ENCODE peak calls at places on chromosome 22, in eight cellular contexts. Z is body of pancreas; N is bronchial epithelial cell; H is CD8-positive, alpha-beta T cell; S is thoracic aorta; A is astrocyte; V is IMR-90; B is lung. K is an unnamed sample. For H3K36me3, the result is how much of the 10 kb centered on the place peaks cover.

GRCh38 chr22:36151006-36151595 is 9.5 kb downstream of the APOL3 start:
- DNase-seq in H (no peak), V (no peak), Z (no peak), N (no peak), B (no peak), S (no peak), A (no peak), K (no peak)

GRCh38 chr22:20430641-20431519 is 6.7 kb downstream of the SCARF2 start:
- DNase-seq in A (peak), H (peak), B (no peak), S (no peak), V (no peak), N (peak), Z (peak), K (peak)

GRCh38 chr22:22408731-22409696 is 99.5 kb downstream of the ZNF280B start:
- DNase-seq in S (no peak), V (peak), N (peak), B (no peak), H (no peak), Z (peak), A (no peak), K (no peak)

GRCh38 chr22:17086750-17087149 is 1.9 kb downstream of the IL17RA start:
- DNase-seq in B (no peak), H (no peak), S (no peak), Z (no peak), N (no peak), A (no peak), V (no peak), K (no peak)

GRCh38 chr22:20571531-20572007 is 64.2 kb downstream of the MED15 start:
- DNase-seq in Z (peak), H (peak), B (no peak), V (no peak), S (no peak), N (no peak), A (no peak), K (no peak)

GRCh38 chr22:32994046-32994827 is 63.9 kb downstream of the SYN3 start:
- DNase-seq in S (no peak), A (no peak), Z (no peak), N (no peak), B (no peak), V (no peak), H (no peak), K (no peak)

GRCh38 chr22:17569971-17570511 is 6.7 kb downstream of the SLC25A18 start:
- DNase-seq in H (no peak), V (peak), B (no peak), N (no peak), Z (no peak), S (no peak), A (peak), K (peak)

GRCh38 chr22:36369004-36369921 is 18.5 kb downstream of the MYH9 start:
- DNase-seq in V (peak), N (peak), H (no peak), A (no peak), S (no peak), B (no peak), Z (peak), K (no peak)

GRCh38 chr22:30718491-30718890 is 23.8 kb downstream of the OSBP2 start:
- DNase-seq in S (no peak), A (no peak), N (no peak), V (no peak), H (no peak), Z (no peak), B (no peak), K (no peak)

GRCh38 chr22:43509337-43509736 is 97.5 kb downstream of the MPPED1 start:
- DNase-seq in H (no peak), N (no peak), Z (no peak), S (no peak), V (no peak), B (no peak), A (no peak), K (no peak)

GRCh38 chr22:23466351-23466750 is 113.7 kb downstream of the IGLL1 start:
- DNase-seq in V (no peak), N (no peak), B (no peak), A (no peak), H (no peak), S (no peak), Z (no peak), K (no peak)

GRCh38 chr22:49010086-49010863 is 817.4 kb downstream of the BRD1 start:
- DNase-seq in A (no peak), V (no peak), N (no peak), H (no peak), S (no peak), B (no peak), Z (peak), K (peak)

GRCh38 chr22:23651676-23652075 is 19.6 kb upstream of the DRICH1 start:
- DNase-seq in Z (no peak), V (no peak), H (no peak), S (no peak), B (no peak), A (no peak), N (no peak), K (peak)

GRCh38 chr22:29334148-29334547 is 18.7 kb upstream of the RASL10A start:
- DNase-seq in Z (no peak), N (no peak), S (no peak), A (no peak), V (no peak), H (no peak), B (no peak), K (no peak)

GRCh38 chr22:18000441-18001039 is 23.8 kb downstream of the MICAL3 start:
- DNase-seq in A (no peak), H (no peak), Z (peak), N (no peak), S (no peak), V (no peak), B (no peak), K (peak)

GRCh38 chr22:35411112-35411511 is 11.2 kb downstream of the MCM5 start:
- DNase-seq in N (no peak), Z (no peak), B (no peak), A (no peak), S (no peak), H (no peak), V (no peak), K (no peak)

GRCh38 chr22:23849009-23850006 is 8.4 kb upstream of the SLC2A11 start:
- DNase-seq in Z (peak), N (peak), B (peak), H (peak), A (no peak), S (peak), V (peak), K (peak)

GRCh38 chr22:17951315-17951714 is 73.0 kb downstream of the MICAL3 start:
- DNase-seq in S (no peak), B (no peak), N (no peak), Z (no peak), A (no peak), H (no peak), V (no peak), K (no peak)

GRCh38 chr22:23064381-23065068 is 5.8 kb upstream of the GNAZ start:
- DNase-seq in H (no peak), V (no peak), S (no peak), B (no peak), A (no peak), N (no peak), Z (no peak), K (peak)

GRCh38 chr22:36238348-36239149 is 778 bp downstream of the APOL2 start:
- DNase-seq in V (no peak), A (no peak), B (no peak), Z (peak), N (no peak), S (no peak), H (no peak), K (peak)

GRCh38 chr22:22968366-22968765 is 80.8 kb downstream of the IGLL5 start:
- DNase-seq in B (no peak), Z (no peak), S (no peak), A (no peak), V (no peak), N (no peak), H (no peak), K (no peak)

GRCh38 chr22:30806391-30806861 is 111.8 kb downstream of the OSBP2 start:
- DNase-seq in V (peak), Z (no peak), N (peak), A (peak), B (no peak), H (no peak), S (no peak), K (no peak)

GRCh38 chr22:25062378-25063095 is 110.0 kb downstream of the KIAA1671 start:
- DNase-seq in V (no peak), N (no peak), Z (no peak), B (no peak), H (peak), A (no peak), S (no peak), K (no peak)

GRCh38 chr22:29253561-29254282 is 14.1 kb downstream of the RHBDD3 start:
- DNase-seq in H (no peak), N (peak), Z (no peak), V (no peak), S (no peak), A (no peak), B (no peak), K (no peak)

GRCh38 chr22:41469218-41469851 is 418 bp downstream of the ACO2 start:
- DNase-seq in V (no peak), Z (no peak), B (no peak), S (no peak), N (no peak), A (no peak), H (no peak), K (no peak)

GRCh38 chr22:43301866-43302265 is 41.3 kb downstream of the SCUBE1 start:
- DNase-seq in N (no peak), A (no peak), Z (no peak), V (no peak), H (no peak), B (no peak), S (no peak), K (no peak)

GRCh38 chr22:20747223-20747622 is 26.7 kb upstream of the SERPIND1 start:
- DNase-seq in Z (no peak), B (no peak), H (no peak), N (no peak), S (no peak), A (no peak), V (no peak), K (no peak)

GRCh38 chr22:21621891-21622623 is 7.8 kb downstream of the YDJC start:
- DNase-seq in V (no peak), B (no peak), S (no peak), N (no peak), Z (no peak), A (no peak), H (no peak), K (no peak)

GRCh38 chr22:23036684-23037428 is 33.5 kb upstream of the GNAZ start:
- DNase-seq in Z (no peak), A (no peak), S (no peak), V (peak), B (no peak), H (no peak), N (peak), K (no peak)

GRCh38 chr22:24043957-24044356 is 32.9 kb downstream of the CABIN1 start:
- DNase-seq in Z (no peak), S (no peak), A (no peak), H (no peak), V (no peak), N (no peak), B (no peak), K (no peak)

GRCh38 chr22:23164091-23164490 is 16.2 kb upstream of the BCR start:
- DNase-seq in S (no peak), A (no peak), Z (no peak), H (no peak), N (no peak), B (no peak), V (no peak), K (no peak)

GRCh38 chr22:25933158-25933788 is 191.3 kb downstream of the MYO18B start:
- DNase-seq in Z (no peak), B (no peak), A (no peak), N (no peak), S (no peak), V (no peak), H (no peak), K (no peak)

GRCh38 chr22:35375031-35375430 is 5.9 kb upstream of the HMOX1 start:
- DNase-seq in Z (no peak), N (no peak), A (peak), B (no peak), V (peak), H (no peak), S (no peak), K (no peak)

GRCh38 chr22:50218996-50219727 is 18.4 kb downstream of the SELENOO start:
- DNase-seq in B (peak), N (peak), Z (peak), V (peak), S (no peak), H (no peak), A (peak), K (peak)

GRCh38 chr22:50218153-50218995 is 17.6 kb downstream of the SELENOO start:
- DNase-seq in H (no peak), N (no peak), S (no peak), V (no peak), A (no peak), Z (no peak), B (no peak), K (peak)

GRCh38 chr22:50216684-50217520 is 16.1 kb downstream of the SELENOO start:
- DNase-seq in Z (no peak), H (no peak), B (no peak), S (no peak), N (no peak), V (no peak), A (no peak), K (peak)

GRCh38 chr22:50216161-50216683 is 15.4 kb downstream of the SELENOO start:
- DNase-seq in A (no peak), V (no peak), B (no peak), S (no peak), N (no peak), H (no peak), Z (no peak), K (no peak)

DNA sequence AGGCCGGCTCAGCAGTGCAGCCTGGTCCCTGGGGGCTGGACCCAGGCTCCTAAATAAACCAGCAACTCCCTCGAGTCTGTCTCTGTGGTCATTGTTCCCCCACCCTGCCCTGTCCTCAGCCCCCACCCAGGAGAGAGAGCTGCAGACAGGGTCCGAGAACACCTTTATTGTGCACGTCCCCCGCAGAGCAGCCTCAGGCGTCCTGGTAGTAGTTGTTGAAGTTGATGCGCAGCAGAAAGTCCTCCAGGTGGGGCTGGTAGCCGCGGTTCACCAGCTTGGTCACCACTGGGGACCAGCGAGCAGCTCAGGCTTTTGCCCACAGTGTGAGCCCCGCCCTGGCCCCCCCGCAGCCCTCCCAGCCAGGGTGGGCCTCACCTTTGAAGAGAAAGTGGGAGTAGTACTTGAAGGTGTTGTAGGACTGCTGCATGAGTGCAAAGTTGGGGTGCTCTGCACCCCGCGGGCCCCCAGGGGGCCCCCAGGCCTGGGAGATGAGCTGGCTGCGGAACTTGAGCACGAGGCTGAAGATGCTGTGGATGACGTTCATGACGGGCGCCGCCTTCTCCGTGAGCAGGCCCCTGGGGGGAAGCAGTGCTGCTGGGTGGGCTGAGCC is 16.8 kb downstream of the SELENOO start:
- DNase-seq in H (no peak), A (no peak), N (no peak), V (no peak), B (no peak), S (no peak), Z (no peak), K (no peak)
- H3K36me3 ChIP-seq in H (under half), A (under half), N (under half), V (half or more), B (half or more), S (half or more), Z (under half), K (under half)

GRCh38 chr22:44727709-44728108 is 24.7 kb upstream of the ARHGAP8 start:
- DNase-seq in N (no peak), V (no peak), A (no peak), S (no peak), B (no peak), Z (no peak), H (no peak), K (no peak)

GRCh38 chr22:44730490-44731356 is 21.7 kb upstream of the ARHGAP8 start:
- DNase-seq in N (no peak), H (no peak), A (no peak), S (no peak), B (no peak), Z (no peak), V (no peak), K (no peak)

GRCh38 chr22:44730034-44730433 is 22.3 kb upstream of the ARHGAP8 start:
- DNase-seq in B (no peak), H (no peak), A (no peak), S (no peak), N (no peak), Z (no peak), V (no peak), K (no peak)

GRCh38 chr22:44728761-44729261 is 23.6 kb upstream of the ARHGAP8 start:
- DNase-seq in B (no peak), A (no peak), Z (no peak), V (no peak), H (no peak), N (no peak), S (no peak), K (peak)

GRCh38 chr22:44729391-44730012 is 22.9 kb upstream of the ARHGAP8 start:
- DNase-seq in B (peak), H (no peak), S (no peak), V (peak), A (peak), N (no peak), Z (no peak), K (no peak)
- TF ChIP-seq CTCF in B (no peak), H (no peak), S (no peak), V (peak), A (no peak), N (no peak), Z (no peak), K (no peak)

DNA sequence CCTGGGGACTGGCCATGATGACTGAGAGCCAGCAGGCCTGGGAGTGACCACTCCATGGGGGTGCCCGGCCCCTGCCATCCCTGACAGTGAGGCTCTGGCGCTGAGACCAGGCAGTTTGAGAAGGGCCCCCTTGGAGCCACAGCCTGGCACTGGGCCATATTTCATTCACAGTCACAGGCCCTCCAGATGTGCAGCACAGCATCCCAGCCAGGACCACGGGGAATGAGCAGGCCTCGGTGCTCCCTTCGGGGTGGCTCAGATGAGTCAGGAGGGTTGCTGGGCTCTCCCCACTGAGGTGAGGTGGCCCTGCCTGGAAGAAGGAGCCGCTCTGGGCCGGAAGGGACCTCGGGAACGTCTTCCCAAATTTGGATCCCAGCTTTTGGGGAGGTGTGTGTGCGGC is 53.0 kb downstream of the GRAMD4 start:
- DNase-seq in B (no peak), S (no peak), A (no peak), N (no peak), Z (no peak), H (no peak), V (no peak), K (no peak)
- H3K36me3 ChIP-seq in B (under half), S (under half), A (under half), N (under half), Z (under half), H (under half), V (half or more), K (under half)

GRCh38 chr22:39114157-39114511 is 17.1 kb downstream of the APOBEC3H start:
- DNase-seq in V (no peak), B (no peak), A (no peak), S (no peak), H (no peak), N (no peak), Z (no peak), K (no peak)

GRCh38 chr22:39117585-39118191 is 20.6 kb downstream of the APOBEC3H start:
- DNase-seq in S (no peak), N (peak), A (no peak), B (no peak), V (peak), Z (peak), H (peak), K (no peak)

GRCh38 chr22:39115570-39115969 is 18.5 kb downstream of the APOBEC3H start:
- DNase-seq in V (no peak), N (no peak), Z (no peak), H (no peak), A (no peak), B (no peak), S (no peak), K (no peak)

GRCh38 chr22:39120983-39121382 is 23.9 kb downstream of the APOBEC3H start:
- DNase-seq in H (no peak), V (no peak), N (no peak), A (no peak), S (no peak), B (no peak), Z (no peak), K (no peak)

DNA sequence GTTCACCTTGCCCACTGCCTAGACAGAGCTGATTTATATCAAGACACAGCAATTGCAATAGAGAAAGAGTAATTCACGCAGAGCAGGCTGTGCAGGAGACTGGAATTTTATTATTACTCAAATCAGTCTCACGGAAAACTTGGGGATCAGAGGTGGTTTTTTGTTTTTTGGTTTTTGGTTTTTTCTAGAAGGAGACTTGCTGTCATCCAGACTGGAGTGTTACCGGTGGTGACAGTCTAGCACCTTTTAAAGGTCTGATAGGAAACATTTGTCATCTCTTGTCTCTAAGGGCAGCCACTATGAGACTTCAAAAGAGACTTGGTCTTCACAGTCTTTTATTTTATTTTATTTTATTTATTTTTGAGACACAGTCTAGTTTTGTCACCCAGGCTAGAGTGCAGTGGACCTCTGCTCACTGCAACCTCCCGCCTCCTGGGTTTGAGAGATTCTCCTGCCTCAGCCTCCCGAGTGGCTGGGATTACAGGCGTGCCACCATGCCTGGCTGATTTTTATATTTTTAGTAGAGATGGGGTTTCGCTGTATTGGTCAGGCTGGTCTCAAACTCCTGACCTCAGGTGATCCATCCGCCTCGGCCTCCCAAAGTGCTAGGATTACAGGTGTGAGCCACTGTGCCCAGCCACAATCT is 19.1 kb downstream of the APOBEC3H start:
- DNase-seq in H (no peak), V (no peak), Z (no peak), A (no peak), S (no peak), B (no peak), N (no peak), K (no peak)
- TF ChIP-seq CTCF in H (no peak), V (no peak), Z (no peak), A (no peak), S (no peak), B (no peak), N (no peak), K (no peak)

K was measured in kidney.